ENCODE peak calls at places on chromosomes 12 and 14, in seven cellular contexts. M, G, V, I, X, J and A are unnamed samples.

GRCh38 chr14:100193417-100194357 is 34.2 kb upstream of the DEGS2 start:
- DNase-seq in M (no peak), J (no peak), G (no peak), I (no peak), V (no peak), X (no peak), A (peak)

GRCh38 chr12:91094036-91094660 is 17.1 kb downstream of the LUM start:
- DNase-seq in X (peak), G (no peak), M (no peak), I (no peak), V (no peak), J (peak), A (no peak)

GRCh38 chr14:85175556-85175955 is 354.4 kb upstream of the FLRT2 start:
- DNase-seq in I (no peak), M (no peak), J (peak), G (no peak), X (peak), V (no peak), A (no peak)

GRCh38 chr14:71550367-71550766 is 381.9 kb upstream of the RGS6 start:
- DNase-seq in X (no peak), G (no peak), I (no peak), J (no peak), M (no peak), V (no peak), A (no peak)

GRCh38 chr14:61113561-61113960 is 132.5 kb downstream of the SLC38A6 start:
- DNase-seq in M (no peak), J (no peak), I (no peak), G (no peak), X (no peak), V (no peak), A (no peak)

GRCh38 chr12:131618303-131618658 is 92.6 kb upstream of the SFSWAP start:
- DNase-seq in M (no peak), J (no peak), G (peak), X (no peak), I (peak), V (no peak), A (no peak)

GRCh38 chr12:62632521-62632920 is 165.9 kb downstream of the MON2 start:
- DNase-seq in I (peak), J (peak), X (no peak), G (peak), V (peak), M (peak), A (peak)

GRCh38 chr12:6061661-6062060 is 62.8 kb downstream of the VWF start:
- DNase-seq in V (no peak), I (no peak), G (no peak), J (peak), M (no peak), X (peak), A (no peak)

GRCh38 chr12:132560421-132560830 is 50.0 kb downstream of the LRCOL1 start:
- DNase-seq in G (peak), I (no peak), X (no peak), V (no peak), J (no peak), M (no peak), A (peak)

GRCh38 chr12:80634903-80635302 is 72.5 kb upstream of the MYF6 start:
- DNase-seq in I (no peak), G (no peak), X (no peak), J (no peak), V (no peak), M (no peak), A (no peak)

GRCh38 chr12:219891-220352 is 6.0 kb upstream of the SLC6A12 start:
- DNase-seq in M (peak), G (peak), I (peak), V (peak), J (peak), X (peak), A (peak)

GRCh38 chr14:62062645-62063044 is 300.4 kb downstream of the SNAPC1 start:
- DNase-seq in V (no peak), G (no peak), I (no peak), X (no peak), J (no peak), M (no peak), A (no peak)

GRCh38 chr14:54366726-54367707 is 29.8 kb upstream of the CDKN3 start:
- DNase-seq in G (peak), J (peak), X (peak), I (peak), V (no peak), M (no peak), A (peak)

GRCh38 chr12:96034631-96035282 is 630 bp downstream of the LTA4H start:
- DNase-seq in V (peak), G (peak), I (peak), M (no peak), J (peak), X (peak), A (peak)

GRCh38 chr12:28569698-28570411 is 379.6 kb downstream of the CCDC91 start:
- DNase-seq in J (peak), M (no peak), X (peak), I (no peak), G (peak), V (no peak), A (no peak)

GRCh38 chr12:18103624-18104023 is 13.6 kb upstream of the RERGL start:
- DNase-seq in V (no peak), I (no peak), J (no peak), X (no peak), M (no peak), G (no peak), A (no peak)

GRCh38 chr12:26046203-26046602 is 78.6 kb downstream of the BHLHE41 start:
- DNase-seq in G (no peak), J (no peak), I (no peak), V (no peak), M (no peak), X (no peak), A (no peak)

GRCh38 chr12:6837370-6838060 is 3.2 kb upstream of the GNB3 start:
- DNase-seq in X (no peak), J (no peak), I (no peak), V (no peak), G (no peak), M (no peak), A (no peak)

GRCh38 chr14:58428011-58428807 is 690 bp downstream of the KIAA0586 start:
- DNase-seq in I (peak), M (no peak), V (no peak), G (peak), X (peak), J (peak), A (no peak)